ENCODE peak calls at places on chromosomes 11 and 22, in six cellular contexts. A is lower lobe of right lung, Y is hepatocyte, Q is K562, K is endothelial cell, M is neural crest cell. E is an unnamed sample.

GRCh38 chr11:65095974-65096806 is at the start of gene VPS51:
- DNase-seq in K (peak), A (peak), Y (peak), M (peak), Q (peak), E (peak)

GRCh38 chr11:78789365-78789764 is 214.7 kb upstream of the NARS2 start:
- DNase-seq in Q (no peak), A (no peak), K (no peak), Y (peak), M (no peak), E (no peak)

GRCh38 chr11:12756101-12756500 is 81.9 kb downstream of the TEAD1 start:
- DNase-seq in Q (no peak), M (no peak), K (no peak), Y (no peak), A (no peak), E (no peak)

GRCh38 chr11:62245271-62245753 is 3.3 kb downstream of the SCGB1D2 start:
- DNase-seq in M (peak), Y (peak), Q (peak), K (peak), A (no peak), E (peak)

GRCh38 chr11:128603752-128604472 is 16.6 kb upstream of the ETS1 start:
- DNase-seq in A (no peak), Q (no peak), Y (no peak), M (no peak), K (no peak), E (peak)

GRCh38 chr11:86639172-86639571 is 33.2 kb downstream of the ME3 start:
- DNase-seq in M (no peak), A (no peak), Y (no peak), Q (no peak), K (no peak), E (no peak)

GRCh38 chr11:116233581-116233980 is 539.2 kb downstream of the BUD13 start:
- DNase-seq in A (no peak), K (no peak), M (no peak), Q (no peak), Y (no peak), E (no peak)

GRCh38 chr22:23315341-23315917 is 135.1 kb downstream of the BCR start:
- DNase-seq in Q (peak), A (peak), M (peak), K (peak), Y (peak), E (peak)

GRCh38 chr22:17217179-17217578 is 2.1 kb downstream of the ADA2 start:
- DNase-seq in M (no peak), Y (no peak), Q (no peak), K (no peak), A (no peak), E (no peak)

GRCh38 chr11:79237111-79237510 is 203.7 kb downstream of the TENM4 start:
- DNase-seq in A (no peak), M (no peak), K (no peak), Q (no peak), Y (no peak), E (no peak)

GRCh38 chr11:5550440-5551095 is 2.2 kb upstream of the OR52H1 start:
- DNase-seq in A (no peak), M (no peak), Q (no peak), K (no peak), Y (no peak), E (no peak)

GRCh38 chr11:5556596-5557188 is 8.4 kb upstream of the OR52H1 start:
- DNase-seq in A (no peak), Y (no peak), M (no peak), Q (no peak), K (no peak), E (no peak)

GRCh38 chr11:5548440-5548839 is at the start of gene OR52H1:
- DNase-seq in K (no peak), Y (no peak), A (no peak), M (no peak), Q (no peak), E (no peak)

GRCh38 chr11:5547982-5548381 is 358 bp downstream of the OR52H1 start:
- DNase-seq in Q (no peak), K (no peak), Y (no peak), A (no peak), M (no peak), E (no peak)

DNA sequence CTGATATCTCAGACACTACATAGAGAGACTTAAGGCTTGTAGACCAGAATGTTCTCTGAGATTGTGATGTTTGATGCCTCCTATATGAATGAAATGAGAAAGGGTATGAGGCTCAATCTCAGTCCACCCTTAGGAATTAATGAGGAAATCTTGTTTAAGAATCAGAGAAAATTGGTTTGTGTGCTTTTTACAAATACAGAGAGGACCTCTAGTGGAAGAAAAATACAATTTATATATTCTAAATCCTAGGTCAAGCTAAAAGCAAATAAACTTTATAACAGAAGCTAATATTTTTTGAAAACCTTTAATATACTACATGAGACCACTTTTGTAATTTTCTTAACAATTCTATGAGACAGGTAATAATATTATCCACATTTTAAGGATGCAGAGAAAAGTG is 5.0 kb upstream of the OR52H1 start:
- DNase-seq in A (no peak), K (no peak), M (no peak), Y (no peak), Q (no peak), E (no peak)
- TF ChIP-seq CTCF in A (no peak), K (no peak), M (peak), Y (peak), Q (no peak), E (no peak)

DNA sequence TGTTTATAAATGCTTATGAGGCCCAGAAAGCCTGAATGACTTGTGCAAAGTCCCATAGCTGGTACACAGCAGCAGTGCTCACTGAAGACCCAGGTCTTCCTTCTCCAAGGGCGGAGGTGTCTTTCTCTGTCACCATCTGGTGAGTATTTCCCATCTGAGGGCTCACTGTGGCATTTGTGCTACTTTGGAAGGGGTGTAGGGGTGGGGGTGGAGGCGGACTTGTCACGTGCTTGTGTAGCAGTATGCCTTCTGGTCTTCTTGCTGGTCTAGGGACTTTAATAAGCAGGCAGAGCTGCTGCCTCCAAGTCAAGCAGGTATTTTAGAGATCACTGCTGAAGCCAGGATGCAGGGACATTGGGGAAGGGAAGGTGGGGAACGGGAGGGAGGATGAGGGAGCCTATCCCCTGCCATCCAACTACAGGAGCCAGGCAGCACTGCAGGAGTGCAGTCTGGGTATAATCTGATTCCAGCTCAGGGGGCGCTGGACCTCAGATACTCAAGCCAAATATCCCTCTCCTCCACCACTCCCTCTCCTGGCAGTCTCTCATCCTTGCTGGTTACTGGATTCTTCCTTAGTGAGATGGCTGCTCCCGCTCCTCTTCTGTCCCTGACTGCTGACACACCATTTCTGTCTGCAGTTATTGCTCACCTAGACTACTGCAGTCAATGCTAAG is 3.4 kb downstream of the ABCC8 start:
- DNase-seq in K (peak), Y (peak), M (peak), A (no peak), Q (peak), E (no peak)
- TF ChIP-seq CTCF in K (no peak), Y (no peak), M (peak), A (no peak), Q (peak), E (no peak)

GRCh38 chr11:68842427-68843051 is 823 bp upstream of the CPT1A start:
- DNase-seq in Q (no peak), A (no peak), K (no peak), Y (no peak), M (no peak), E (no peak)
- TF ChIP-seq CTCF in Q (no peak), A (no peak), K (no peak), Y (no peak), M (no peak), E (no peak)

GRCh38 chr22:33443688-33444087 is 385.5 kb upstream of the SYN3 start:
- DNase-seq in Y (no peak), Q (no peak), A (no peak), K (no peak), M (no peak), E (no peak)

GRCh38 chr22:33440756-33441155 is 382.6 kb upstream of the SYN3 start:
- DNase-seq in Y (peak), K (no peak), Q (no peak), A (no peak), M (no peak), E (no peak)

GRCh38 chr22:33438273-33438672 is 380.1 kb upstream of the SYN3 start:
- DNase-seq in Y (peak), Q (no peak), A (no peak), M (no peak), K (no peak), E (no peak)
- TF ChIP-seq CTCF in Y (no peak), Q (no peak), A (no peak), M (no peak), K (no peak), E (no peak)

DNA sequence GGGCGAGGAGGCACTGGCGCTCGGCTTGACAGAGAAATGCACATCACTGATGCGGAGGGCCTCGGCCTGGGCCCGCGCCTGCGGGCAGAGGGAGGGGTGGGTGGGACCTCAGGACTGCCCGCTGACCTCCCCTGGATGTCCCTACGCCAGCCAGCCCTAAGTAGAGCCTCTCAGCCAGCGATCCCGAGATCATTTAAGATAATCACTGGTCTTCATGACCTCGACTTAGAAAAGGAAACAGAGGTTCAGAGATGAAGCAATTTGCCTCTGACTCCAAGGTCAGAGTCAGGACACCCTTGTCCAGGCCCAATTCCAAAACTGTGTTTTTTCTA is 4.9 kb downstream of the CBX6 start:
- DNase-seq in Q (no peak), Y (no peak), K (no peak), M (no peak), A (no peak), E (no peak)
- TF ChIP-seq CTCF in Q (no peak), Y (no peak), K (no peak), M (no peak), A (no peak), E (no peak)

GRCh38 chr11:131409307-131409706 is 38.9 kb downstream of the NTM start:
- DNase-seq in Y (no peak), M (no peak), Q (no peak), K (no peak), A (no peak), E (no peak)

GRCh38 chr11:131413217-131413616 is 42.8 kb downstream of the NTM start:
- DNase-seq in K (no peak), M (no peak), Y (no peak), Q (no peak), A (no peak), E (no peak)

GRCh38 chr11:131404010-131404409 is 33.6 kb downstream of the NTM start:
- DNase-seq in Q (no peak), M (no peak), A (no peak), Y (no peak), K (no peak), E (no peak)

GRCh38 chr11:131412061-131412460 is 41.6 kb downstream of the NTM start:
- DNase-seq in A (no peak), Q (no peak), M (no peak), Y (no peak), K (no peak), E (no peak)

DNA sequence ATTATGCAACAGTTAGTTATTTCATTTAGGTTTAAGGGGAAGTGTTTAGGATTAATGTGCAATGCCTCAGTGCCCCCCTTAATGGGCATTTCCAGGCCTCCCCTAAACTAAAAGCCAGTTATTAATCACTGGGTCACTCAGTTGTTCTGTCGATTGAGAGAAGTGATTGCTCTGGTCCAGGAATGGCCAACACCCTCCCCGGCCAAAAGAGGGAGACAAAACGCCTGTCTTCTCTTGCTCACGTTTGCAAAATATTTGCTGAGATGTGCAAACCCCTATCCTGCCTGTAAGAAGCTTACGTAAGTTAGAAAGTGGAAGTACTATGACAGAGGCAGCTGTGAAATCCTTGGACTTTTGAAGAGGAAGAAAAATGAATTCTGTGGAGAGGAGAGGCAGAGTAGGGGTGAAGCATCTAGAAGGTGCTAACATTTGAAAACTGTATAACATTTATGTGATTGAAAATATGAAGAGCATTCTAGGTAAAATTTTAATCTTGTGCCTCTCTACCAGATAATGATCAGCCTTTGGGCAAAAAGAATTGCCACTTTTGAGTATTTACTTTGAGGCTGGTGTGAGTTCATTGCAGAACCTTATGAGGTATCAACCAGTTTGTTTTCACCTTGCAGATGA is 37.7 kb downstream of the NTM start:
- DNase-seq in M (peak), Y (peak), K (peak), A (no peak), Q (no peak), E (peak)
- TF ChIP-seq CTCF in M (peak), Y (peak), K (peak), A (peak), Q (peak), E (peak)

GRCh38 chr11:94876645-94877445 is 96.5 kb downstream of the CWC15 start:
- DNase-seq in M (no peak), A (peak), Q (peak), K (no peak), Y (peak), E (peak)
- TF ChIP-seq CTCF in M (no peak), A (peak), Q (peak), K (no peak), Y (peak), E (peak)

DNA sequence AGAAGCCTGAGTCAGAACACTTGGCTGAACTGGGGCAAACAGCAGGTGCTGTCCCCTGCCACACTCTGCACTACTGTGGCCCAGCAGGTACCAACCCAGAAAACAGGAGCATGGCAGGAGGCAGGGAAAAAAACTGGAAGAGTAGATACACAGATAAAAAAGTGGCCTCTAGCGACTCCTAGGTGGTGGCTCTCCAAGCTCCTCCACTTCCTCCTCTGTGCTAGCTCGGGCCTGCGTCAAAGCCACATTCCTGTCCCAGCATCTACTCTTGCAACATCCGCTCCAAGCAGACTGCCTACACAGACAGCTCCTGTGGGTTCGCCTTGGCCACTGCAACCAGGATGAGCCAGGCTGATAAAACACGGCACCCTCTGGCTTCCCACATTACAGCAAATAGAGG is 6.9 kb downstream of the OR8B12 start:
- DNase-seq in Y (peak), A (peak), Q (no peak), M (no peak), K (no peak), E (no peak)
- TF ChIP-seq CTCF in Y (peak), A (peak), Q (peak), M (no peak), K (no peak), E (no peak)

E was measured in GM10248.